ENCODE peak calls at places on chromosome 14, in nine cellular contexts. C is NCI-H2029; B is T-helper 1 cell; P is brain microvascular endothelial cell; D is hypothalamus; N is neural progenitor cell; V is Ammon's horn; J is GM12892; X is CD4-positive, alpha-beta memory T cell. E is an unnamed sample.

GRCh38 chr14:88554458-88555286 is at the start of gene PTPN21:
- DNase-seq in C (no peak), B (no peak), P (peak), D (peak), N (peak), V (peak), J (peak), X (peak), E (peak)

GRCh38 chr14:88242426-88242825 is 80.6 kb downstream of the KCNK10 start:
- DNase-seq in C (no peak), B (no peak), P (no peak), D (no peak), N (no peak), V (peak), J (no peak), X (no peak), E (no peak)

GRCh38 chr14:68757618-68758081 is 35.2 kb downstream of the ZFP36L1 start:
- DNase-seq in C (no peak), B (no peak), P (no peak), D (no peak), N (no peak), V (peak), J (no peak), X (no peak), E (no peak)

GRCh38 chr14:80726211-80726610 is 215.3 kb downstream of the CEP128 start:
- DNase-seq in C (no peak), B (no peak), P (no peak), D (no peak), N (no peak), V (no peak), J (no peak), X (no peak), E (no peak)

GRCh38 chr14:36655571-36655962 is 6.1 kb upstream of the PAX9 start:
- DNase-seq in C (no peak), B (no peak), P (no peak), D (no peak), N (peak), V (no peak), J (no peak), X (no peak), E (no peak)

GRCh38 chr14:38721822-38722431 is 381.1 kb downstream of the SEC23A start:
- DNase-seq in C (peak), B (peak), P (peak), D (no peak), N (peak), V (peak), J (no peak), X (no peak), E (peak)

GRCh38 chr14:74919421-74920165 is 3.5 kb downstream of the RPS6KL1 start:
- DNase-seq in C (no peak), B (no peak), P (no peak), D (no peak), N (no peak), V (peak), J (no peak), X (no peak), E (no peak)

GRCh38 chr14:104394606-104394910 is 185.0 kb upstream of the C14orf180 start:
- DNase-seq in C (no peak), B (no peak), P (no peak), D (no peak), N (no peak), V (no peak), J (no peak), X (no peak), E (no peak)

GRCh38 chr14:65827520-65827919 is 415.0 kb downstream of the FUT8 start:
- DNase-seq in C (no peak), B (no peak), P (no peak), D (no peak), N (no peak), V (no peak), J (no peak), X (no peak), E (no peak)

GRCh38 chr14:71103662-71104484 is 196.6 kb downstream of the PCNX1 start:
- DNase-seq in C (no peak), B (peak), P (peak), D (no peak), N (peak), V (peak), J (no peak), X (peak), E (no peak)

E was measured in HuH-7.5.